ENCODE peak calls at places on chromosomes 11 and 22, in eight cellular contexts. One of them, this sample, is unnamed.

GRCh38 chr11:36509265-36509664 is 807 bp downstream of the TRAF6 start:
- DNase-seq in coronary artery: no peak
- DNase-seq in tibial artery: no peak
- DNase-seq in esophagus squamous epithelium: no peak
- DNase-seq in small intestine: peak
- DNase-seq in PC-9: peak
- DNase-seq in left lung: peak
- DNase-seq in stomach: no peak
- DNase-seq in this sample: peak

GRCh38 chr11:130773436-130773835 is 142.8 kb downstream of the SNX19 start:
- DNase-seq in coronary artery: peak
- DNase-seq in tibial artery: no peak
- DNase-seq in esophagus squamous epithelium: no peak
- DNase-seq in small intestine: no peak
- DNase-seq in PC-9: no peak
- DNase-seq in left lung: no peak
- DNase-seq in stomach: no peak
- DNase-seq in this sample: no peak

GRCh38 chr22:22816766-22817410 is 70.7 kb upstream of the IGLL5 start:
- DNase-seq in coronary artery: no peak
- DNase-seq in tibial artery: no peak
- DNase-seq in esophagus squamous epithelium: no peak
- DNase-seq in small intestine: no peak
- DNase-seq in PC-9: no peak
- DNase-seq in left lung: no peak
- DNase-seq in stomach: no peak
- DNase-seq in this sample: no peak

GRCh38 chr11:93481696-93482095 is 61.5 kb downstream of the SMCO4 start:
- DNase-seq in coronary artery: no peak
- DNase-seq in tibial artery: no peak
- DNase-seq in esophagus squamous epithelium: no peak
- DNase-seq in small intestine: no peak
- DNase-seq in PC-9: no peak
- DNase-seq in left lung: no peak
- DNase-seq in stomach: no peak
- DNase-seq in this sample: no peak

GRCh38 chr22:42820075-42820763 is 36.9 kb downstream of the ARFGAP3 start:
- DNase-seq in coronary artery: no peak
- DNase-seq in tibial artery: no peak
- DNase-seq in esophagus squamous epithelium: no peak
- DNase-seq in small intestine: peak
- DNase-seq in PC-9: peak
- DNase-seq in left lung: no peak
- DNase-seq in stomach: no peak
- DNase-seq in this sample: no peak

GRCh38 chr22:39240841-39241631 is 3.7 kb downstream of the PDGFB start:
- DNase-seq in coronary artery: no peak
- DNase-seq in tibial artery: no peak
- DNase-seq in esophagus squamous epithelium: no peak
- DNase-seq in small intestine: peak
- DNase-seq in PC-9: peak
- DNase-seq in left lung: peak
- DNase-seq in stomach: peak
- DNase-seq in this sample: peak

GRCh38 chr11:74681686-74682651 is 49.3 kb downstream of the CHRDL2 start:
- DNase-seq in coronary artery: peak
- DNase-seq in tibial artery: peak
- DNase-seq in esophagus squamous epithelium: no peak
- DNase-seq in small intestine: no peak
- DNase-seq in PC-9: no peak
- DNase-seq in left lung: peak
- DNase-seq in stomach: peak
- DNase-seq in this sample: peak

GRCh38 chr22:35549338-35549737 is 8.7 kb downstream of the RASD2 start:
- DNase-seq in coronary artery: no peak
- DNase-seq in tibial artery: no peak
- DNase-seq in esophagus squamous epithelium: no peak
- DNase-seq in small intestine: no peak
- DNase-seq in PC-9: no peak
- DNase-seq in left lung: no peak
- DNase-seq in stomach: no peak
- DNase-seq in this sample: no peak

GRCh38 chr22:25645266-25645665 is 80.8 kb downstream of the GRK3 start:
- DNase-seq in coronary artery: no peak
- DNase-seq in tibial artery: no peak
- DNase-seq in esophagus squamous epithelium: no peak
- DNase-seq in small intestine: no peak
- DNase-seq in PC-9: no peak
- DNase-seq in left lung: no peak
- DNase-seq in stomach: no peak
- DNase-seq in this sample: no peak

GRCh38 chr11:119471329-119471728 is 48.4 kb upstream of the THY1 start:
- DNase-seq in coronary artery: peak
- DNase-seq in tibial artery: no peak
- DNase-seq in esophagus squamous epithelium: no peak
- DNase-seq in small intestine: no peak
- DNase-seq in PC-9: no peak
- DNase-seq in left lung: no peak
- DNase-seq in stomach: no peak
- DNase-seq in this sample: no peak

GRCh38 chr11:45280449-45280848 is 5.7 kb downstream of the SYT13 start:
- DNase-seq in coronary artery: no peak
- DNase-seq in tibial artery: no peak
- DNase-seq in esophagus squamous epithelium: no peak
- DNase-seq in small intestine: no peak
- DNase-seq in PC-9: no peak
- DNase-seq in left lung: no peak
- DNase-seq in stomach: no peak
- DNase-seq in this sample: no peak

GRCh38 chr22:40414838-40415505 is 44.6 kb downstream of the SGSM3 start:
- DNase-seq in coronary artery: no peak
- DNase-seq in tibial artery: peak
- DNase-seq in esophagus squamous epithelium: no peak
- DNase-seq in small intestine: no peak
- DNase-seq in PC-9: no peak
- DNase-seq in left lung: peak
- DNase-seq in stomach: no peak
- DNase-seq in this sample: peak

GRCh38 chr11:47711225-47711624 is 3.9 kb downstream of the AGBL2 start:
- DNase-seq in coronary artery: no peak
- DNase-seq in tibial artery: no peak
- DNase-seq in esophagus squamous epithelium: no peak
- DNase-seq in small intestine: peak
- DNase-seq in PC-9: no peak
- DNase-seq in left lung: no peak
- DNase-seq in stomach: no peak
- DNase-seq in this sample: no peak

DNA sequence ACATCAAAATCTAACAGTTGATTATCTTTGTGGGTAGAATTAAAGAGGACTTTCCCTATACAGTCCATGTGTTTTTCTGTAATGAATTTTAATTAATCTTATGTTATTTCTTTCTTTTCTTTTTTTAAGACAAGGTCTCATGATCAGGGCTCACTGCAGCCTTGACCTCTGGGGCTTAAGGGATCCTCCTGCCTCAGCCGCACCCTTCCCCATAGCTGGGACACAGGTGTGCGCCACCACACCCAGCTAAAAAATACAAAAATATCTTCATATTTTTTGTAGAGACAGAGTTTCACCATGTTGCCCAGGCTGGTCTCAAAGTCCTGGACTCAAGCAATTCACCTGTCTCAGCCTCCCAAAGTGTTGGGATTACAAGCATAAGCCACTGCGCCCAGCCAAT is 7.7 kb downstream of the RAB30 start:
- DNase-seq in coronary artery: no peak
- DNase-seq in tibial artery: no peak
- DNase-seq in esophagus squamous epithelium: no peak
- DNase-seq in small intestine: no peak
- DNase-seq in PC-9: no peak
- DNase-seq in left lung: no peak
- DNase-seq in stomach: no peak
- DNase-seq in this sample: no peak
- H3K27ac ChIP-seq in coronary artery: no peak
- H3K27ac ChIP-seq in tibial artery: no peak
- H3K27ac ChIP-seq in esophagus squamous epithelium: no peak
- H3K27ac ChIP-seq in small intestine: peak
- H3K27ac ChIP-seq in PC-9: no peak
- H3K27ac ChIP-seq in left lung: no peak
- H3K27ac ChIP-seq in stomach: no peak
- H3K27ac ChIP-seq in this sample: no peak

DNA sequence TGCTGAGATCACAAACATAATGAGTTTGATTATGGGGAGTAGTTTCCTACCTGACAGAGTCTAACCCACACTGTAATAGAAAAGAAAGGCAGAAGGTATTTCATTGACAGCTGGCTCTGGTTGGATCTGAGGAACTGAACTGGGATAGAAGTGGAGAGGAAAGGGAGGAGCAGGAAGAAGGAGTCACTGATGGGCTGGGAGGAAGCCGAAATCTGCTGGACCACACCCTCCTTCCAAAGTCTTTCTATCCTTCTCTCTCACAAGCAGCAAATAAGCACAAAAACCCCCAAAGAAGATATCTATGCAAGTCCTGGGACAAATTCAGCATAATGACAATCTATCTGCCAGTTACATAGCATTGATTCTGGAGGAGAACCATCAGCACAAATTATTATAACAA is 11.6 kb downstream of the BLID start:
- DNase-seq in coronary artery: no peak
- DNase-seq in tibial artery: no peak
- DNase-seq in esophagus squamous epithelium: no peak
- DNase-seq in small intestine: no peak
- DNase-seq in PC-9: no peak
- DNase-seq in left lung: no peak
- DNase-seq in stomach: no peak
- DNase-seq in this sample: no peak
- H3K27ac ChIP-seq in coronary artery: no peak
- H3K27ac ChIP-seq in tibial artery: peak
- H3K27ac ChIP-seq in esophagus squamous epithelium: no peak
- H3K27ac ChIP-seq in small intestine: no peak
- H3K27ac ChIP-seq in PC-9: no peak
- H3K27ac ChIP-seq in left lung: no peak
- H3K27ac ChIP-seq in stomach: no peak
- H3K27ac ChIP-seq in this sample: no peak

GRCh38 chr11:65920035-65920802 is 993 bp downstream of the DRAP1 start:
- DNase-seq in coronary artery: no peak
- DNase-seq in tibial artery: peak
- DNase-seq in esophagus squamous epithelium: no peak
- DNase-seq in small intestine: no peak
- DNase-seq in PC-9: no peak
- DNase-seq in left lung: peak
- DNase-seq in stomach: no peak
- DNase-seq in this sample: no peak

GRCh38 chr11:65917077-65917433 is 1.8 kb downstream of the C11orf68 start:
- DNase-seq in coronary artery: no peak
- DNase-seq in tibial artery: no peak
- DNase-seq in esophagus squamous epithelium: no peak
- DNase-seq in small intestine: no peak
- DNase-seq in PC-9: no peak
- DNase-seq in left lung: no peak
- DNase-seq in stomach: no peak
- DNase-seq in this sample: no peak

GRCh38 chr11:65919151-65920034 is at the start of gene DRAP1:
- DNase-seq in coronary artery: peak
- DNase-seq in tibial artery: peak
- DNase-seq in esophagus squamous epithelium: peak
- DNase-seq in small intestine: peak
- DNase-seq in PC-9: peak
- DNase-seq in left lung: peak
- DNase-seq in stomach: peak
- DNase-seq in this sample: peak

GRCh38 chr11:65917434-65918210 is 1.2 kb downstream of the C11orf68 start:
- DNase-seq in coronary artery: no peak
- DNase-seq in tibial artery: no peak
- DNase-seq in esophagus squamous epithelium: no peak
- DNase-seq in small intestine: no peak
- DNase-seq in PC-9: no peak
- DNase-seq in left lung: no peak
- DNase-seq in stomach: no peak
- DNase-seq in this sample: no peak

DNA sequence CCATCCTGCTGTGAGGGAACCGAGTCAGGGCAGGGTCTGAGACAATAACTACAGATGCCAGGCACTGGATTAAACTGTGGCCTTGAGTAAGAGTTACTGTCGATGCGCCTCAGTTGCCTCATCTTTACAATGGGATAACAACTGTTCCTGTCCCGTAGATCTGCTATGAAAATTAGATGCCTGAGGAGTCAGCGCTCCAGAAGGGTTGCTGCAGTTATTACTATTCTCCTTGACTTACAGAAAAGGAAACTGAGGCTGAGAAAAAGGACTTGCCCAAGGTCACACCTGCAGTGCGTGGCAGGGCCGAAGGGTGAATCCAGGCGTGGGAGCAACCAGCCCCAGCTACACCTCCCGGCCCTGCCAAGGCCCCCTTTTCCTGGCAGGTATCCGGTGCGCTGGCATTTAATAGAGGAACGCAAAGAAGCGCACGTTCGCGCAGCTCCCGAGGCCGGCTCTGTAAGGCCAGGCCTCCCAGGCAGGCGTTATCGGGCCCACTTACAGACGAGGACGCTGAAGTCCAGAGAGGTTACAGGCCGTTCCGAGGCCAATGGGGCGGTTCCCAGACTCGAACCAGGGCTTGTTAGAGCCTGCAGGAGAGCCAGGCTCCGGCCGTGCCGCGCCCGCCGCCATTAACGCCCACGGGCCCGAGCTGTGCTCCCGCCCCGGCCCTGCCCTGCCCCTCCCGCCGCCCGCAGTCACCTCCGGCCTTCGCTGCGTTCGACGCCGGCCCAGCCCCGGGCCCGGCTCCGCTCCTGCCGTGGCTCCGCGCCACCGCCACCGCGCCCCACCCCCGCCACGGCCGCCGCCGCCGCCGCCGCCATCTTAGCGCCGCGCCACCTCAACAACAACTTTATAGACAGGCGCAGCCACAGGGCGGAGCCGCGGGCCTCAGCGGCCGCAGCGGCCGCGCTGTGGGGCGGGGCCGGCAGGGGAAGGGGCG is at the start of gene C11orf68:
- DNase-seq in coronary artery: no peak
- DNase-seq in tibial artery: no peak
- DNase-seq in esophagus squamous epithelium: no peak
- DNase-seq in small intestine: peak
- DNase-seq in PC-9: no peak
- DNase-seq in left lung: peak
- DNase-seq in stomach: peak
- DNase-seq in this sample: no peak
- H3K27ac ChIP-seq in coronary artery: peak
- H3K27ac ChIP-seq in tibial artery: peak
- H3K27ac ChIP-seq in esophagus squamous epithelium: peak
- H3K27ac ChIP-seq in small intestine: peak
- H3K27ac ChIP-seq in PC-9: peak
- H3K27ac ChIP-seq in left lung: peak
- H3K27ac ChIP-seq in stomach: peak
- H3K27ac ChIP-seq in this sample: peak

DNA sequence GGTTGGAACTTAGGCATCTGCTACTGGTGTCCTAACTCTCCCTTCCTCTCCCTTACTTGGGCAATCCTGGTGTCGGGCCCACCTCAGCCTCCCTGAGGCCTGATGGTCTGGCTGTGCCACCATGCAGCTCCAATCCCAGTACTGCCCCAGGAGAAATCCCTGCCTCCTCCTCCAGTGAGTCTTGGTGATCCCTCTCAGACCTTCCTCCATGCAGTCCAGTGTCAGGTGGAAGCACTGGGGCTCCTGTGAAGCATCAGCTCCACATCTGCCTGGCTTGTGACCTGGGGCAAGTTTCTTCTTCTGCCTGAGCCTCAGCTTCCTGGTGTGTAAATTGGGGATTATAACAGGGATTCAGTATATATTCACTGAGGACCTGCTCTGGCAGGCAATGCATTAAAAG is 1.8 kb upstream of the PELI3 start:
- DNase-seq in coronary artery: no peak
- DNase-seq in tibial artery: no peak
- DNase-seq in esophagus squamous epithelium: no peak
- DNase-seq in small intestine: no peak
- DNase-seq in PC-9: no peak
- DNase-seq in left lung: no peak
- DNase-seq in stomach: no peak
- DNase-seq in this sample: no peak
- H3K27ac ChIP-seq in coronary artery: peak
- H3K27ac ChIP-seq in tibial artery: no peak
- H3K27ac ChIP-seq in esophagus squamous epithelium: no peak
- H3K27ac ChIP-seq in small intestine: no peak
- H3K27ac ChIP-seq in PC-9: no peak
- H3K27ac ChIP-seq in left lung: no peak
- H3K27ac ChIP-seq in stomach: no peak
- H3K27ac ChIP-seq in this sample: no peak

This sample was measured in gastrocnemius medialis.